ENCODE peak calls at places on chromosomes 13 and 19, in six cellular contexts. One of them, this sample, is unnamed.

GRCh38 chr19:15421726-15422260 is 3.0 kb upstream of the AKAP8L start:
- DNase-seq in MG63: peak
- DNase-seq in glutamatergic neuron: no peak
- DNase-seq in kidney tubule cell: no peak
- DNase-seq in BJ: no peak
- DNase-seq in naive thymus-derived CD8-positive, alpha-beta T cell: no peak
- DNase-seq in this sample: no peak

GRCh38 chr13:98856983-98857382 is 104.5 kb upstream of the SLC15A1 start:
- DNase-seq in BJ: no peak
- DNase-seq in MG63: peak
- DNase-seq in naive thymus-derived CD8-positive, alpha-beta T cell: no peak
- DNase-seq in glutamatergic neuron: no peak
- DNase-seq in kidney tubule cell: no peak
- DNase-seq in this sample: no peak

GRCh38 chr19:4622695-4623421 is 16.5 kb upstream of the TNFAIP8L1 start:
- DNase-seq in MG63: no peak
- DNase-seq in BJ: no peak
- DNase-seq in glutamatergic neuron: no peak
- DNase-seq in kidney tubule cell: no peak
- DNase-seq in naive thymus-derived CD8-positive, alpha-beta T cell: no peak
- DNase-seq in this sample: no peak

GRCh38 chr13:49062297-49062896 is 86.7 kb downstream of the FNDC3A start:
- DNase-seq in glutamatergic neuron: no peak
- DNase-seq in kidney tubule cell: peak
- DNase-seq in MG63: no peak
- DNase-seq in BJ: no peak
- DNase-seq in naive thymus-derived CD8-positive, alpha-beta T cell: no peak
- DNase-seq in this sample: no peak

GRCh38 chr13:114077938-114078335 is 54.5 kb downstream of the RASA3 start:
- DNase-seq in naive thymus-derived CD8-positive, alpha-beta T cell: no peak
- DNase-seq in glutamatergic neuron: peak
- DNase-seq in BJ: no peak
- DNase-seq in MG63: no peak
- DNase-seq in kidney tubule cell: peak
- DNase-seq in this sample: no peak

GRCh38 chr19:46015080-46015960 is 7.5 kb downstream of the PGLYRP1 start:
- DNase-seq in kidney tubule cell: peak
- DNase-seq in glutamatergic neuron: peak
- DNase-seq in naive thymus-derived CD8-positive, alpha-beta T cell: peak
- DNase-seq in BJ: no peak
- DNase-seq in MG63: no peak
- DNase-seq in this sample: no peak

GRCh38 chr13:33509642-33510229 is 224.2 kb upstream of the STARD13 start:
- DNase-seq in MG63: peak
- DNase-seq in naive thymus-derived CD8-positive, alpha-beta T cell: no peak
- DNase-seq in kidney tubule cell: peak
- DNase-seq in glutamatergic neuron: no peak
- DNase-seq in BJ: peak
- DNase-seq in this sample: no peak

GRCh38 chr19:51751655-51752054 is at the start of gene FPR1:
- DNase-seq in MG63: no peak
- DNase-seq in naive thymus-derived CD8-positive, alpha-beta T cell: no peak
- DNase-seq in BJ: no peak
- DNase-seq in glutamatergic neuron: no peak
- DNase-seq in kidney tubule cell: peak
- DNase-seq in this sample: no peak

GRCh38 chr19:2214253-2214652 is 21.9 kb downstream of the PLEKHJ1 start:
- DNase-seq in naive thymus-derived CD8-positive, alpha-beta T cell: no peak
- DNase-seq in glutamatergic neuron: no peak
- DNase-seq in MG63: no peak
- DNase-seq in BJ: no peak
- DNase-seq in kidney tubule cell: no peak
- DNase-seq in this sample: no peak

GRCh38 chr13:59680429-59681024 is 483.2 kb downstream of the DIAPH3 start:
- DNase-seq in MG63: no peak
- DNase-seq in BJ: no peak
- DNase-seq in glutamatergic neuron: no peak
- DNase-seq in kidney tubule cell: peak
- DNase-seq in naive thymus-derived CD8-positive, alpha-beta T cell: no peak
- DNase-seq in this sample: no peak

GRCh38 chr19:38361633-38362075 is 12.7 kb upstream of the PSMD8 start:
- DNase-seq in naive thymus-derived CD8-positive, alpha-beta T cell: peak
- DNase-seq in BJ: no peak
- DNase-seq in glutamatergic neuron: peak
- DNase-seq in MG63: peak
- DNase-seq in kidney tubule cell: peak
- DNase-seq in this sample: no peak

GRCh38 chr13:113884821-113885220 is 20.9 kb upstream of the GAS6 start:
- DNase-seq in MG63: no peak
- DNase-seq in BJ: no peak
- DNase-seq in glutamatergic neuron: no peak
- DNase-seq in naive thymus-derived CD8-positive, alpha-beta T cell: no peak
- DNase-seq in kidney tubule cell: no peak
- DNase-seq in this sample: no peak

GRCh38 chr13:90696656-90697055 is 650.8 kb upstream of the MIR17HG start:
- DNase-seq in naive thymus-derived CD8-positive, alpha-beta T cell: no peak
- DNase-seq in glutamatergic neuron: no peak
- DNase-seq in kidney tubule cell: peak
- DNase-seq in MG63: no peak
- DNase-seq in BJ: no peak
- DNase-seq in this sample: no peak

GRCh38 chr19:1451916-1452801 is 2.2 kb downstream of the APC2 start:
- DNase-seq in MG63: no peak
- DNase-seq in BJ: no peak
- DNase-seq in kidney tubule cell: no peak
- DNase-seq in naive thymus-derived CD8-positive, alpha-beta T cell: no peak
- DNase-seq in glutamatergic neuron: peak
- DNase-seq in this sample: no peak

GRCh38 chr13:79549355-79550106 is 68.6 kb downstream of the NDFIP2 start:
- DNase-seq in BJ: no peak
- DNase-seq in glutamatergic neuron: no peak
- DNase-seq in MG63: no peak
- DNase-seq in naive thymus-derived CD8-positive, alpha-beta T cell: no peak
- DNase-seq in kidney tubule cell: no peak
- DNase-seq in this sample: no peak

GRCh38 chr13:29483211-29483610 is 112.3 kb downstream of the SLC7A1 start:
- DNase-seq in kidney tubule cell: no peak
- DNase-seq in BJ: no peak
- DNase-seq in naive thymus-derived CD8-positive, alpha-beta T cell: no peak
- DNase-seq in MG63: no peak
- DNase-seq in glutamatergic neuron: no peak
- DNase-seq in this sample: no peak

GRCh38 chr19:45682908-45683307 is 8.8 kb downstream of the SNRPD2 start:
- DNase-seq in MG63: no peak
- DNase-seq in naive thymus-derived CD8-positive, alpha-beta T cell: no peak
- DNase-seq in glutamatergic neuron: no peak
- DNase-seq in BJ: no peak
- DNase-seq in kidney tubule cell: no peak
- DNase-seq in this sample: no peak